ENCODE peak calls at places on chromosome 18, in six cellular contexts. One of them, this sample, is unnamed.

GRCh38 chr18:67144342-67144741 is 372.2 kb downstream of the DSEL start:
- DNase-seq in pancreas: no peak
- DNase-seq in HCT116: no peak
- DNase-seq in GM23338: no peak
- DNase-seq in breast epithelium: no peak
- DNase-seq in Panc1: no peak
- DNase-seq in this sample: no peak

GRCh38 chr18:68041327-68041726 is 524.8 kb upstream of the DSEL start:
- DNase-seq in HCT116: no peak
- DNase-seq in breast epithelium: no peak
- DNase-seq in GM23338: no peak
- DNase-seq in Panc1: no peak
- DNase-seq in pancreas: no peak
- DNase-seq in this sample: no peak

GRCh38 chr18:28151434-28151833 is 25.5 kb downstream of the CDH2 start:
- DNase-seq in GM23338: no peak
- DNase-seq in HCT116: no peak
- DNase-seq in breast epithelium: no peak
- DNase-seq in Panc1: no peak
- DNase-seq in pancreas: no peak
- DNase-seq in this sample: no peak

GRCh38 chr18:46260016-46260878 is 156.1 kb downstream of the HAUS1 start:
- DNase-seq in breast epithelium: no peak
- DNase-seq in GM23338: no peak
- DNase-seq in pancreas: no peak
- DNase-seq in Panc1: no peak
- DNase-seq in HCT116: no peak
- DNase-seq in this sample: no peak

GRCh38 chr18:47215554-47216138 is 35.8 kb downstream of the SKOR2 start:
- DNase-seq in HCT116: peak; percentile 55
- DNase-seq in pancreas: no peak
- DNase-seq in breast epithelium: no peak
- DNase-seq in GM23338: peak; percentile 84
- DNase-seq in Panc1: no peak
- DNase-seq in this sample: peak; percentile 5

GRCh38 chr18:74714796-74715195 is 117.1 kb downstream of the ZNF407 start:
- DNase-seq in Panc1: no peak
- DNase-seq in GM23338: peak; percentile 28
- DNase-seq in pancreas: no peak
- DNase-seq in HCT116: no peak
- DNase-seq in breast epithelium: no peak
- DNase-seq in this sample: no peak

GRCh38 chr18:46250084-46250811 is 146.1 kb downstream of the HAUS1 start:
- DNase-seq in Panc1: no peak
- DNase-seq in breast epithelium: no peak
- DNase-seq in GM23338: peak; percentile 46
- DNase-seq in pancreas: no peak
- DNase-seq in HCT116: peak; percentile 49
- DNase-seq in this sample: peak; percentile 37

GRCh38 chr18:2303517-2304238 is 267.6 kb downstream of the METTL4 start:
- DNase-seq in pancreas: no peak
- DNase-seq in Panc1: no peak
- DNase-seq in HCT116: no peak
- DNase-seq in GM23338: no peak
- DNase-seq in breast epithelium: no peak
- DNase-seq in this sample: no peak

GRCh38 chr18:73992242-73993022 is 155.2 kb downstream of the FBXO15 start:
- DNase-seq in GM23338: no peak
- DNase-seq in Panc1: no peak
- DNase-seq in pancreas: no peak
- DNase-seq in breast epithelium: no peak
- DNase-seq in HCT116: no peak
- DNase-seq in this sample: no peak

DNA sequence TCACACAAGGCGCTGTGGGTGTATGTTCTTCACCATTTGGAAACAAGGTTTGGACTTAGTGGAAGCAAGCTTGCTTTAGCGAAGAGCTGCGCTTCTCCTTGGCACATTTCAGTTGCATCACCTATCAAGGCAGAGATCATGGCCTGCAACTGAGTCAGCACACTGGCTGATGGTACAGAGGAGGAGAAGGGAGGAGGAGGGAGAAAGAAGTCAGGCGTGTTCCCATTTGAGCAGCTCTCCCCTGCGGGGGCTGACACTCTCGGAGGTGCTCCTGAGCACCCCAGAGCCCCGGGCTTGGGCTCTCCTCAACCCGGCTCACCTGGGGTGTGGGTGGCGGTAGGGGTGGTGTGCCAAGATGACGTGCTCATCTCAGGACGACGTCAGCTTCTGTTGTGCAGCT is 6.0 kb upstream of the SERPINB5 start:
- DNase-seq in HCT116: no peak
- DNase-seq in Panc1: no peak
- DNase-seq in breast epithelium: no peak
- DNase-seq in GM23338: no peak
- DNase-seq in pancreas: no peak
- DNase-seq in this sample: no peak
- H3K27ac ChIP-seq in HCT116: no peak overlapping the region
- H3K27ac ChIP-seq in Panc1: no peak overlapping the region
- H3K27ac ChIP-seq in breast epithelium: no peak overlapping the region
- H3K27ac ChIP-seq in GM23338: no peak overlapping the region
- H3K27ac ChIP-seq in pancreas: no peak overlapping the region
- H3K27ac ChIP-seq in this sample: no peak overlapping the region

GRCh38 chr18:50022985-50023384 is 172.0 kb downstream of the MYO5B start:
- DNase-seq in HCT116: no peak
- DNase-seq in GM23338: no peak
- DNase-seq in pancreas: no peak
- DNase-seq in Panc1: no peak
- DNase-seq in breast epithelium: no peak
- DNase-seq in this sample: no peak
- H3K27me3 ChIP-seq in HCT116: no peaks in the 10 kb centered on the region
- H3K27me3 ChIP-seq in GM23338: no peaks in the 10 kb centered on the region
- H3K27me3 ChIP-seq in pancreas: no peaks in the 10 kb centered on the region
- H3K27me3 ChIP-seq in Panc1: no peaks in the 10 kb centered on the region
- H3K27me3 ChIP-seq in breast epithelium: no peaks in the 10 kb centered on the region
- H3K27me3 ChIP-seq in this sample: peaks cover 2% of the 10 kb centered on the region

GRCh38 chr18:9926977-9927376 is 13.2 kb downstream of the VAPA start:
- DNase-seq in GM23338: no peak
- DNase-seq in Panc1: no peak
- DNase-seq in HCT116: no peak
- DNase-seq in breast epithelium: no peak
- DNase-seq in pancreas: no peak
- DNase-seq in this sample: no peak
- H3K27ac ChIP-seq in GM23338: no peak overlapping the region
- H3K27ac ChIP-seq in Panc1: no peak overlapping the region
- H3K27ac ChIP-seq in HCT116: no peak overlapping the region
- H3K27ac ChIP-seq in breast epithelium: no peak overlapping the region
- H3K27ac ChIP-seq in pancreas: no peak overlapping the region
- H3K27ac ChIP-seq in this sample: peak overlapping the region; percentile 46

GRCh38 chr18:59084286-59084779 is 55.4 kb upstream of the SEC11C start:
- DNase-seq in breast epithelium: peak; percentile 75
- DNase-seq in HCT116: peak; percentile 75
- DNase-seq in pancreas: peak; percentile 82
- DNase-seq in Panc1: peak; percentile 54
- DNase-seq in GM23338: peak; percentile 94
- DNase-seq in this sample: peak; percentile 62
- H3K27me3 ChIP-seq in breast epithelium: no peaks in the 10 kb centered on the region
- H3K27me3 ChIP-seq in HCT116: no peaks in the 10 kb centered on the region
- H3K27me3 ChIP-seq in pancreas: no peaks in the 10 kb centered on the region
- H3K27me3 ChIP-seq in Panc1: no peaks in the 10 kb centered on the region
- H3K27me3 ChIP-seq in GM23338: no peaks in the 10 kb centered on the region
- H3K27me3 ChIP-seq in this sample: no peaks in the 10 kb centered on the region

GRCh38 chr18:23825496-23825895 is 136.2 kb downstream of the LAMA3 start:
- DNase-seq in HCT116: no peak
- DNase-seq in GM23338: no peak
- DNase-seq in breast epithelium: no peak
- DNase-seq in pancreas: no peak
- DNase-seq in Panc1: no peak
- DNase-seq in this sample: no peak
- H3K27ac ChIP-seq in HCT116: no peak overlapping the region
- H3K27ac ChIP-seq in GM23338: no peak overlapping the region
- H3K27ac ChIP-seq in breast epithelium: peak overlapping the region; percentile 80
- H3K27ac ChIP-seq in pancreas: no peak overlapping the region
- H3K27ac ChIP-seq in Panc1: no peak overlapping the region
- H3K27ac ChIP-seq in this sample: peak overlapping the region; percentile 74